ENCODE peak calls at places on chromosomes 3 and 15, in four cellular contexts. A is NCI-H2081; E is HFFc6; J is CD8-positive, alpha-beta T cell. K is an unnamed sample.

GRCh38 chr3:106588739-106589138 is 719.9 kb upstream of the CBLB start:
- DNase-seq in A (no peak), E (no peak), J (no peak), K (no peak)

GRCh38 chr3:135994708-135995335 is 29.3 kb downstream of the PPP2R3A start:
- DNase-seq in E (no peak), J (no peak), A (peak; percentile 7), K (no peak)

GRCh38 chr3:13018039-13018431 is 55.2 kb downstream of the IQSEC1 start:
- DNase-seq in J (no peak), A (peak; percentile 50), E (no peak), K (no peak)

GRCh38 chr15:82159922-82160321 is 102.6 kb downstream of the EFL1 start:
- DNase-seq in E (peak; percentile 100), A (no peak), J (no peak), K (peak; percentile 38)

GRCh38 chr3:38605981-38606380 is 43.5 kb downstream of the SCN5A start:
- DNase-seq in J (no peak), A (no peak), E (no peak), K (no peak)

GRCh38 chr3:99774467-99774866 is 43.2 kb upstream of the CMSS1 start:
- DNase-seq in J (no peak), A (no peak), E (peak; percentile 86), K (no peak)

GRCh38 chr3:167978071-167978470 is 117.7 kb downstream of the GOLIM4 start:
- DNase-seq in E (no peak), A (no peak), J (no peak), K (no peak)

GRCh38 chr3:100756441-100756840 is 47.1 kb downstream of the TFG start:
- DNase-seq in J (no peak), A (no peak), E (no peak), K (no peak)

GRCh38 chr3:56219894-56220805 is 248.1 kb downstream of the ERC2 start:
- DNase-seq in J (no peak), A (no peak), E (no peak), K (no peak)

GRCh38 chr3:43534676-43535075 is 87.1 kb downstream of the ANO10 start:
- DNase-seq in J (no peak), A (no peak), E (no peak), K (no peak)

GRCh38 chr3:106339551-106339950 is 470.7 kb upstream of the CBLB start:
- DNase-seq in J (no peak), E (no peak), A (no peak), K (no peak)

GRCh38 chr15:48981941-48982340 is 18.2 kb upstream of the SHC4 start:
- DNase-seq in A (no peak), E (no peak), J (no peak), K (no peak)

GRCh38 chr15:38508647-38509046 is 54.7 kb downstream of the FAM98B start:
- DNase-seq in A (no peak), E (no peak), J (no peak), K (no peak)

GRCh38 chr3:172305552-172305951 is 142.7 kb downstream of the GHSR start:
- DNase-seq in E (peak; percentile 71), A (no peak), J (no peak), K (no peak)

GRCh38 chr3:146589899-146590508 is 15.1 kb downstream of the PLSCR5 start:
- DNase-seq in J (no peak), A (peak; percentile 58), E (peak; percentile 36), K (peak; percentile 20)